ENCODE peak calls at places on chromosomes 4 and X, in six cellular contexts. T, S, U, B, D and Y are unnamed samples. For H3K4me1, the result is how much of the 10 kb centered on the place peaks cover.

GRCh38 chr4:119118397-119118796 is 17.2 kb upstream of the MYOZ2 start:
- DNase-seq in T (no peak), S (no peak), U (no peak), B (no peak), D (no peak), Y (no peak)

GRCh38 chrX:17067534-17067933 is 121.1 kb downstream of the REPS2 start:
- DNase-seq in T (no peak), S (no peak), U (no peak), B (no peak), D (no peak), Y (no peak)

GRCh38 chr4:150145090-150145949 is 67.1 kb downstream of the DCLK2 start:
- DNase-seq in T (no peak), S (peak), U (no peak), B (no peak), D (no peak), Y (no peak)

GRCh38 chr4:67160409-67160808 is 384.9 kb downstream of the CENPC start:
- DNase-seq in T (no peak), S (no peak), U (no peak), B (no peak), D (no peak), Y (no peak)

GRCh38 chr4:139017861-139018260 is 2.3 kb downstream of the NOCT start:
- DNase-seq in T (no peak), S (no peak), U (no peak), B (no peak), D (no peak), Y (no peak)

GRCh38 chr4:144647095-144647959 is 1.4 kb downstream of the HHIP start:
- DNase-seq in T (no peak), S (peak), U (no peak), B (no peak), D (no peak), Y (no peak)

GRCh38 chrX:109709129-109709631 is 23.9 kb downstream of the ACSL4 start:
- DNase-seq in T (no peak), S (peak), U (no peak), B (no peak), D (no peak), Y (no peak)

GRCh38 chr4:174555793-174556630 is 33.7 kb upstream of the HPGD start:
- DNase-seq in T (no peak), S (no peak), U (no peak), B (no peak), D (no peak), Y (no peak)

GRCh38 chrX:18010251-18010650 is 149.2 kb upstream of the RAI2 start:
- DNase-seq in T (no peak), S (no peak), U (no peak), B (no peak), D (peak), Y (no peak)

GRCh38 chr4:10673817-10674369 is 10.7 kb downstream of the CLNK start:
- DNase-seq in T (no peak), S (no peak), U (no peak), B (no peak), D (no peak), Y (no peak)
- TF ChIP-seq POLR2A in T (no peak), S (no peak), U (no peak), B (no peak), D (no peak), Y (no peak)

GRCh38 chrX:114584983-114585842 is 1.3 kb downstream of the HTR2C start:
- DNase-seq in T (no peak), S (no peak), U (no peak), B (no peak), D (no peak), Y (no peak)
- H3K4me3 ChIP-seq in T (no peak), S (no peak), U (no peak), B (peak), D (no peak), Y (peak)

GRCh38 chr4:39365360-39365759 is 802 bp downstream of the RFC1 start:
- DNase-seq in T (no peak), S (no peak), U (no peak), B (no peak), D (no peak), Y (no peak)

GRCh38 chr4:39365931-39366771 is at the start of gene RFC1:
- DNase-seq in T (peak), S (peak), U (peak), B (peak), D (peak), Y (peak)

GRCh38 chr4:39363773-39364393 is 2.3 kb downstream of the RFC1 start:
- DNase-seq in T (no peak), S (no peak), U (no peak), B (no peak), D (no peak), Y (no peak)

GRCh38 chr4:39367166-39367565 is 1.0 kb upstream of the RFC1 start:
- DNase-seq in T (no peak), S (no peak), U (no peak), B (no peak), D (no peak), Y (no peak)

GRCh38 chr4:39362827-39363226 is 3.3 kb downstream of the RFC1 start:
- DNase-seq in T (no peak), S (peak), U (no peak), B (no peak), D (no peak), Y (no peak)
- H3K4me1 ChIP-seq in T (under half), S (under half), U (under half), B (under half), D (under half), Y (under half)

GRCh38 chr4:112296949-112297483 is at the start of gene ALPK1:
- DNase-seq in T (no peak), S (peak), U (no peak), B (no peak), D (peak), Y (no peak)
- TF ChIP-seq POLR2A in T (peak), S (peak), U (peak), B (peak), D (peak), Y (no peak)

DNA sequence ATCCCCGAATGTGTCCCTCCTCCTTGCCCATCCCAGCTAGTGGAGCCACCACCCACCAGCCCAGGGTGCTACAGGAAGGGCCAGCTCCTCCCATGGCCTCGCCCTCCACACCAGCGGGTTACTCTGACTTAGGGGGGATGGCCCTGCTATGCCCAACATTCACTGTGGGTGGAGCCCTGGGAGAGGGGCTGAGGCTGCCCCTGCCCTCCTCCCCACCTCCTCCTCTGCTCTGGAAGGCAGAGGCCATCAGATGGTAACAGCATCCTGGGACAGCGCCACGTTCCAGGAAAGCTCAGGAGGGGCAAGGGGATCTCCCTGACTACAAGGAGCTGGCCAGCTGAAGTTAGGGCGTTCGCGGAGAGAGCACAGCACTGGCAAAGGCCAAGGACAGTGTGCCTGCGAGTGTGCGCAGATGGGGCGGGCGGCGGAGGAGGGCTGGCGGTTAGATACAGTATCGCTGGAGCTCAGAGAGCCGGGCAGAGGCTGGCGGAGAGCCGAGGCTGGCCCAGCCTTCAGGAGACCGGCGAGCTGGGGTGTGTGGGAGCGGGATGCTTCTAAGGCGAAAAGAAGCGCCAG is 1.5 kb downstream of the JAKMIP1 start:
- DNase-seq in T (no peak), S (no peak), U (no peak), B (no peak), D (no peak), Y (peak)
- H3K4me3 ChIP-seq in T (no peak), S (no peak), U (no peak), B (peak), D (peak), Y (peak)

DNA sequence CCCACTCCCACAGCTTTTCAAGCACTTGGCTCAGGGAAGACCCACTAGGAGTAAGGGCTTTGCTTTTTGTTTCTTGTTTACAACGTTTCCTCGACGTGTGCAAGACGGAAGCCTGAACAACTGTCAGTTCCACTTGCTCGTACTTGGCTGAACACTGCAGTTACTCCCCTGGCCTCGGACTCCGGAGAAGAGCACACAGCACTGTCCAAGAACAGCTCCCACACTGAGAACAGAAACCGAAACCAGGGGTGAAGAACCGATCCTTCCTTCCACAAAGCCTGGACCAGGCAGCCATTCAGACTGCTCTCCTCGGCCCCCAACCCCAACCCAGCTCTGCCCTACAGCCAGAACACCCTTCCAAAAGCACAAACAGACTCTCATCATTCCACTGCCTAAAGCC is 25.5 kb downstream of the IRF2 start:
- DNase-seq in T (peak), S (peak), U (peak), B (no peak), D (no peak), Y (peak)
- H3K4me1 ChIP-seq in T (under half), S (under half), U (under half), B (half or more), D (under half), Y (half or more)

GRCh38 chr4:113689394-113689793 is 72.1 kb downstream of the CAMK2D start:
- DNase-seq in T (no peak), S (no peak), U (no peak), B (no peak), D (no peak), Y (no peak)

GRCh38 chr4:113693993-113694392 is 67.5 kb downstream of the CAMK2D start:
- DNase-seq in T (no peak), S (no peak), U (no peak), B (no peak), D (no peak), Y (no peak)

GRCh38 chr4:113695328-113696169 is 66.0 kb downstream of the CAMK2D start:
- DNase-seq in T (no peak), S (peak), U (no peak), B (no peak), D (no peak), Y (no peak)

GRCh38 chr4:113692809-113693411 is 68.6 kb downstream of the CAMK2D start:
- DNase-seq in T (no peak), S (no peak), U (no peak), B (no peak), D (no peak), Y (no peak)

GRCh38 chr4:113691676-113692075 is 69.9 kb downstream of the CAMK2D start:
- DNase-seq in T (no peak), S (no peak), U (no peak), B (no peak), D (no peak), Y (no peak)
- TF ChIP-seq POLR2A in T (no peak), S (no peak), U (no peak), B (no peak), D (no peak), Y (no peak)

GRCh38 chrX:153647461-153648357 is 706 bp downstream of the DUSP9 start:
- DNase-seq in T (peak), S (no peak), U (peak), B (peak), D (no peak), Y (peak)
- H3K4me3 ChIP-seq in T (no peak), S (no peak), U (no peak), B (peak), D (no peak), Y (no peak)